ENCODE peak calls at places on chromosomes 16 and 17, in ten cellular contexts. L is osteoblast; H is coronary artery; R is gastrocnemius medialis; I is cardiac muscle cell; V is lung; U is HAP-1; S is neural progenitor cell; Q is endodermal cell; A is naive thymus-derived CD4-positive, alpha-beta T cell. F is an unnamed sample.

GRCh38 chr16:69565611-69566436 is at the start of gene NFAT5:
- DNase-seq in L (peak), H (peak), R (peak), I (peak), V (peak), U (peak), S (peak), Q (peak), A (peak), F (no peak)

GRCh38 chr17:32486701-32487459 is at the start of gene CDK5R1:
- DNase-seq in L (peak), H (no peak), R (no peak), I (peak), V (peak), U (peak), S (peak), Q (peak), A (peak), F (no peak)

GRCh38 chr17:81239714-81240555 is 817 bp downstream of the NDUFAF8 start:
- DNase-seq in L (peak), H (no peak), R (no peak), I (no peak), V (no peak), U (no peak), S (peak), Q (no peak), A (no peak), F (no peak)

GRCh38 chr17:10729334-10730193 is at the start of gene TMEM220:
- DNase-seq in L (peak), H (peak), R (peak), I (peak), V (peak), U (peak), S (peak), Q (peak), A (no peak), F (no peak)

GRCh38 chr17:76972046-76972641 is 103.9 kb downstream of the MGAT5B start:
- DNase-seq in L (no peak), H (no peak), R (no peak), I (no peak), V (no peak), U (no peak), S (no peak), Q (no peak), A (no peak), F (no peak)

GRCh38 chr16:4200781-4201137 is 41.1 kb downstream of the SRL start:
- DNase-seq in L (peak), H (no peak), R (no peak), I (no peak), V (no peak), U (no peak), S (no peak), Q (no peak), A (no peak), F (no peak)

GRCh38 chr16:50234771-50235556 is 31.4 kb upstream of the ADCY7 start:
- DNase-seq in L (peak), H (no peak), R (no peak), I (no peak), V (no peak), U (no peak), S (no peak), Q (no peak), A (no peak), F (no peak)

GRCh38 chr17:78387982-78388941 is 9.8 kb downstream of the PGS1 start:
- DNase-seq in L (peak), H (no peak), R (no peak), I (no peak), V (no peak), U (no peak), S (no peak), Q (peak), A (no peak), F (no peak)

GRCh38 chr17:4272213-4272975 is 8.6 kb upstream of the ANKFY1 start:
- DNase-seq in L (no peak), H (no peak), R (no peak), I (no peak), V (no peak), U (no peak), S (no peak), Q (peak), A (no peak), F (no peak)

GRCh38 chr16:31138621-31139578 is 3.4 kb upstream of the PRSS8 start:
- DNase-seq in L (peak), H (peak), R (peak), I (no peak), V (peak), U (no peak), S (peak), Q (peak), A (no peak), F (no peak)

GRCh38 chr17:73358668-73359067 is 46.9 kb upstream of the CDC42EP4 start:
- DNase-seq in L (no peak), H (no peak), R (no peak), I (no peak), V (no peak), U (no peak), S (no peak), Q (no peak), A (no peak), F (no peak)

GRCh38 chr17:58242171-58242784 is 3.9 kb downstream of the LPO start:
- DNase-seq in L (no peak), H (no peak), R (no peak), I (no peak), V (no peak), U (no peak), S (no peak), Q (peak), A (no peak), F (no peak)

GRCh38 chr17:61276806-61277205 is 122.8 kb upstream of the TBX2 start:
- DNase-seq in L (no peak), H (no peak), R (no peak), I (no peak), V (no peak), U (no peak), S (no peak), Q (no peak), A (no peak), F (no peak)

GRCh38 chr16:4260360-4260759 is 12.5 kb downstream of the TFAP4 start:
- DNase-seq in L (peak), H (no peak), R (no peak), I (no peak), V (peak), U (no peak), S (no peak), Q (no peak), A (no peak), F (no peak)

GRCh38 chr16:65024649-65025243 is 97.1 kb downstream of the CDH11 start:
- DNase-seq in L (no peak), H (no peak), R (no peak), I (no peak), V (no peak), U (no peak), S (no peak), Q (no peak), A (no peak), F (no peak)

GRCh38 chr16:18969050-18969854 is 14.5 kb upstream of the TMC7 start:
- DNase-seq in L (peak), H (peak), R (peak), I (peak), V (peak), U (peak), S (peak), Q (peak), A (peak), F (no peak)
- H3K4me3 ChIP-seq in L (peak), H (peak), R (peak), I (peak), V (no peak), U (peak), S (peak), Q (no peak), A (peak), F (peak)

DNA sequence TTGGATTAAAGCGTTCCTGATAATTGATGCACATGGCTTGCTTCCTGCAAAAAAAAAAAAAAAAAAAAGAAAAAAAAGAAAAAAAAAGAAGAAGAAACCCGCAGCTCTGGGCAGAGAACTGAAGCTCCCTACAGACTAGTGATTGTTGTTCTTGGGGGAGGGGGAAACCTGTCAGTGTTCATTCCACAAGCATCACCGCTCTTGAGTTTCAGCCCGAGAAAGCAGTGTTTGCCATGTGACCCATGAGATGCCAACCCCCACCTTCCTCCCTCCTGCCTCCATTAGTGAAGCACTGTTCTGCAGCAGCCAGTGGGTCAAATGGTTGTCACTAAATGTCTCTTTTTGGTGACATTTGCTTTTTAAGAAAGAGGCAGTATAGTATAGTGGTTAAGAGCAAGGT is 1.7 kb downstream of the USP43 start:
- DNase-seq in L (no peak), H (no peak), R (no peak), I (no peak), V (no peak), U (no peak), S (peak), Q (peak), A (no peak), F (no peak)
- H3K4me3 ChIP-seq in L (no peak), H (no peak), R (no peak), I (no peak), V (no peak), U (no peak), S (peak), Q (peak), A (no peak), F (peak)

GRCh38 chr16:56515665-56516064 is 4.2 kb downstream of the BBS2 start:
- DNase-seq in L (no peak), H (no peak), R (no peak), I (no peak), V (no peak), U (no peak), S (no peak), Q (no peak), A (no peak), F (no peak)

GRCh38 chr16:56519459-56520250 is at the start of gene BBS2:
- DNase-seq in L (peak), H (peak), R (peak), I (peak), V (peak), U (peak), S (peak), Q (peak), A (peak), F (peak)

GRCh38 chr16:56514845-56515244 is 5.0 kb downstream of the BBS2 start:
- DNase-seq in L (peak), H (no peak), R (no peak), I (no peak), V (no peak), U (no peak), S (no peak), Q (no peak), A (no peak), F (no peak)

GRCh38 chr16:56518435-56518834 is 1.4 kb downstream of the BBS2 start:
- DNase-seq in L (no peak), H (no peak), R (no peak), I (no peak), V (no peak), U (no peak), S (no peak), Q (no peak), A (no peak), F (peak)

GRCh38 chr16:56517206-56517605 is 2.6 kb downstream of the BBS2 start:
- DNase-seq in L (peak), H (no peak), R (no peak), I (no peak), V (no peak), U (no peak), S (no peak), Q (no peak), A (no peak), F (no peak)
- H3K4me3 ChIP-seq in L (no peak), H (no peak), R (no peak), I (no peak), V (no peak), U (no peak), S (no peak), Q (no peak), A (no peak), F (no peak)

DNA sequence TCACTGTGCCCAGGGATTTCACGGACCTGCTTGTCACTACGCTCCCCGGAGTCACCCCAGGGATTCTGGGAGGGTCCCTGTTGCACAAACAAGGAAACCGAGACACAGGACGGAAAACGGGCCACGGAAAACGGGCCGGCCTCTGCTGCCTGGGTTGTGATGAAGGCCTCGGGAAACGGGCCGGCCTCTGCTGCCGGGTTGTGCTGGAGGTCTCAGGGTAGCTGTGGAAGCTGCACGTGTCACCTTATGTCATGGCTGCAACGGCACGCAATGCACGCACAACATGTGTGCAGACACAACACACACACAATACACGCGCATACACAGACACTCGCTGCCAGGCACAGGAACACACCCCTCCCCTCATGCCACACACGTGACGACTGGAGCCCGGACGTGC is 27.0 kb upstream of the GNG13 start:
- DNase-seq in L (no peak), H (no peak), R (no peak), I (no peak), V (no peak), U (no peak), S (no peak), Q (no peak), A (no peak), F (no peak)
- H3K4me3 ChIP-seq in L (no peak), H (no peak), R (no peak), I (no peak), V (no peak), U (no peak), S (no peak), Q (no peak), A (no peak), F (no peak)

GRCh38 chr16:85584192-85584757 is 28.8 kb upstream of the GSE1 start:
- DNase-seq in L (no peak), H (no peak), R (no peak), I (no peak), V (no peak), U (no peak), S (no peak), Q (no peak), A (no peak), F (no peak)
- H3K4me3 ChIP-seq in L (no peak), H (no peak), R (no peak), I (no peak), V (no peak), U (no peak), S (peak), Q (no peak), A (no peak), F (no peak)

DNA sequence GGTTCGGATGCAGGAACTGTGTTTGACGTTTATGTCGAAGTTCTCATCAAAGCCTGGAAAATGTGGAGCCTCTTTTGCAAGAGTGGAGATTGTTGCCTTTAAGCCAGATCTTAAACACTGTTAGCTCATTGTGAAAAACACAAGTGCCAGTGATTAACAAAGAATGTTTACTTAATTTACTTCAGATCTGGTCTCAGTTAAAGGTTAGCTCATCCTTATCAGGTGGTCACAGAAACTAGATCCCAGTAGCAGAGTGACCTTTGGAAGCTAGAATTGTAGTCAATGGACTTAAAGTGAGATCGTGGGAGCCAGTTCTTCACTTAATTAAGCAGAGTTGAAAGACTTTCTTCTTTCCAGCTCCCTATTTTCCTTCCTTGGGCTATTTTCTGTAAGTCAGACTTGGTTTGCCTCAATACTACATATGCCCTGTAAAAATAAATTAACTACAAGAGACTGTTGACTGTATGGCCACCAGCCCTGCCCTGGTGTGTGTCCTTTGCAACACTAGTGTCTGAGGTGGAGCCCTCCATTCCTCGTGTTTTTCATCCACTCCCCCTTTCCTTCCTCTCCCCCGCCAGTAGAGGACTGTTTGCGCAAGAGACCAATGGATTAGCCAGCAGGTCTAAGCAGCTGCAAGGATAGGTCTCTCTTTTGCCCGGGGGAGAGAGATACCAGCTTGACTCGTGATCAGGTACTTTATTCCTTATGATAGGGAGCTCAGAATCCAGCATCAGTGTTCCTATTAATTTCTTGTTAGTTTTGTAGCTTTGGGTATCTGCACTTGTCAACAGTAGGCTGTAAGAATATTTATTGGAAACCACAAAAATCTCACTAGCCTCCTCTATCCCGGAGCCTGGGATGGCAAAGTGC is 20.2 kb downstream of the FBXO39 start:
- DNase-seq in L (no peak), H (no peak), R (no peak), I (no peak), V (no peak), U (no peak), S (no peak), Q (peak), A (no peak), F (no peak)
- H3K4me3 ChIP-seq in L (no peak), H (no peak), R (no peak), I (no peak), V (no peak), U (no peak), S (no peak), Q (peak), A (no peak), F (no peak)